ENCODE peak calls at places on chromosomes 4 and X, in six cellular contexts. J is fibroblast of mammary gland; W is activated CD4-positive, alpha-beta T cell treated with anti-CD3 and anti-CD28 coated beads, Interleukin-2, amount 10 ng/mL, durations not matched to agents 7 days and 5 days; V is H54; P is HCT116; X is stimulated activated CD8-positive, alpha-beta memory T cell treated with anti-CD3 and anti-CD28 coated beads, Interleukin-15, amount 100 ng/mL, for 24 hours. T is an unnamed sample.

GRCh38 chr4:41214158-41215146 is at the start of gene APBB2:
- DNase-seq in J (peak), W (peak), V (peak), P (peak), X (peak), T (no peak)

GRCh38 chr4:28373601-28374000 is 1513.0 kb downstream of the STIM2 start:
- DNase-seq in J (peak), W (no peak), V (no peak), P (no peak), X (no peak), T (no peak)

GRCh38 chr4:176001171-176002006 is 64.3 kb upstream of the WDR17 start:
- DNase-seq in J (peak), W (no peak), V (peak), P (peak), X (no peak), T (no peak)

GRCh38 chrX:132216806-132217202 is 2.4 kb downstream of the RAP2C start:
- DNase-seq in J (peak), W (peak), V (no peak), P (no peak), X (no peak), T (no peak)

GRCh38 chrX:139559383-139560042 is 29.0 kb downstream of the F9 start:
- DNase-seq in J (peak), W (peak), V (peak), P (peak), X (no peak), T (peak)

GRCh38 chr4:113106076-113106475 is 56.6 kb downstream of the ANK2 start:
- DNase-seq in J (peak), W (no peak), V (no peak), P (peak), X (no peak), T (no peak)

GRCh38 chr4:74623041-74623440 is 171.3 kb downstream of the BTC start:
- DNase-seq in J (peak), W (peak), V (no peak), P (peak), X (no peak), T (peak)

GRCh38 chrX:16826207-16826606 is 39.9 kb downstream of the TXLNG start:
- DNase-seq in J (peak), W (peak), V (no peak), P (no peak), X (no peak), T (no peak)

GRCh38 chrX:3576886-3577516 is 136.4 kb downstream of the PRKX start:
- DNase-seq in J (peak), W (no peak), V (no peak), P (no peak), X (no peak), T (no peak)

GRCh38 chr4:185542626-185543336 is 7.5 kb upstream of the PDLIM3 start:
- DNase-seq in J (peak), W (no peak), V (no peak), P (no peak), X (no peak), T (no peak)

GRCh38 chr4:24514808-24515207 is 69.5 kb downstream of the DHX15 start:
- DNase-seq in J (no peak), W (no peak), V (no peak), P (no peak), X (no peak), T (no peak)

GRCh38 chr4:118941149-118941548 is 52.5 kb downstream of the SYNPO2 start:
- DNase-seq in J (peak), W (no peak), V (no peak), P (no peak), X (no peak), T (no peak)

GRCh38 chr4:117800636-117801035 is 233.7 kb upstream of the NDST3 start:
- DNase-seq in J (no peak), W (no peak), V (no peak), P (no peak), X (no peak), T (no peak)

GRCh38 chr4:122785099-122785498 is 41.5 kb upstream of the FGF2 start:
- DNase-seq in J (no peak), W (no peak), V (no peak), P (no peak), X (no peak), T (no peak)